ENCODE peak calls at places on chromosomes 5 and 9, in four cellular contexts. S is IMR-90, Y is mesendoderm, C is H1. F is an unnamed sample.

GRCh38 chr5:116577064-116577788 is 2.6 kb upstream of the SEMA6A start:
- DNase-seq in C (no peak), Y (peak), S (no peak), F (no peak)

GRCh38 chr5:60699549-60700346 is at the start of gene DEPDC1B:
- DNase-seq in C (peak), Y (peak), S (peak), F (peak)

GRCh38 chr5:86679529-86679928 is 61.8 kb downstream of the COX7C start:
- DNase-seq in S (peak), C (no peak), Y (peak), F (no peak)

GRCh38 chr5:181120311-181120710 is 10.7 kb downstream of the OR2V1 start:
- DNase-seq in S (peak), Y (no peak), C (no peak), F (no peak)

GRCh38 chr5:15620501-15620900 is 120.5 kb downstream of the FBXL7 start:
- DNase-seq in S (peak), Y (no peak), C (no peak), F (no peak)

GRCh38 chr5:134100283-134101011 is 14.0 kb upstream of the TCF7 start:
- DNase-seq in C (peak), Y (peak), S (peak), F (peak)

GRCh38 chr5:140202078-140202477 is 27.1 kb downstream of the CYSTM1 start:
- DNase-seq in Y (no peak), S (peak), C (no peak), F (no peak)

GRCh38 chr9:131271506-131271931 is 4.8 kb downstream of the FAM78A start:
- DNase-seq in S (no peak), C (no peak), Y (no peak), F (no peak)

GRCh38 chr9:37033753-37034319 is at the start of gene PAX5:
- DNase-seq in S (no peak), Y (no peak), C (no peak), F (no peak)

GRCh38 chr5:102554092-102554491 is 55.3 kb upstream of the SLCO6A1 start:
- DNase-seq in S (no peak), Y (peak), C (no peak), F (no peak)

GRCh38 chr5:109740329-109740728 is 50.6 kb downstream of the MAN2A1 start:
- DNase-seq in C (no peak), Y (peak), S (peak), F (peak)

GRCh38 chr5:177468329-177469058 is 4.9 kb downstream of the DBN1 start:
- DNase-seq in Y (peak), S (peak), C (no peak), F (no peak)

GRCh38 chr9:33498387-33498786 is 24.7 kb upstream of the NOL6 start:
- DNase-seq in Y (no peak), C (no peak), S (peak), F (no peak)

GRCh38 chr5:2255915-2256645 is 373.4 kb upstream of the IRX4 start:
- DNase-seq in Y (no peak), C (no peak), S (no peak), F (no peak)

GRCh38 chr5:74201334-74202081 is 439.0 kb downstream of the ENC1 start:
- DNase-seq in Y (no peak), S (peak), C (no peak), F (no peak)

GRCh38 chr5:143836161-143836725 is 24.3 kb downstream of the HMHB1 start:
- DNase-seq in Y (no peak), C (no peak), S (no peak), F (no peak)

GRCh38 chr9:137064027-137064879 is 6.1 kb downstream of the SAPCD2 start:
- DNase-seq in Y (no peak), C (peak), S (no peak), F (peak)

GRCh38 chr5:21810737-21811316 is 1042.3 kb downstream of the CDH12 start:
- DNase-seq in S (peak), C (no peak), Y (peak), F (no peak)

GRCh38 chr9:99720455-99721050 is 101.1 kb upstream of the NR4A3 start:
- DNase-seq in S (peak), C (no peak), Y (no peak), F (no peak)

GRCh38 chr9:81620009-81620405 is 69.3 kb downstream of the TLE1 start:
- DNase-seq in C (no peak), S (no peak), Y (no peak), F (no peak)
- H4K5ac ChIP-seq in C (no peak), S (peak), Y (no peak), F (no peak)

GRCh38 chr5:159199780-159200179 is 9.6 kb downstream of the RNF145 start:
- DNase-seq in S (no peak), C (no peak), Y (no peak), F (no peak)
- H3K4me2 ChIP-seq in S (no peak), C (no peak), Y (no peak), F (no peak)

GRCh38 chr9:107761307-107761706 is 271.7 kb upstream of the KLF4 start:
- DNase-seq in S (no peak), Y (no peak), C (no peak), F (no peak)

GRCh38 chr9:107760469-107761242 is 271.1 kb upstream of the KLF4 start:
- DNase-seq in S (no peak), C (no peak), Y (no peak), F (no peak)

GRCh38 chr9:107756091-107756490 is 266.5 kb upstream of the KLF4 start:
- DNase-seq in S (no peak), C (no peak), Y (no peak), F (no peak)

GRCh38 chr9:107759009-107759822 is 269.6 kb upstream of the KLF4 start:
- DNase-seq in Y (no peak), C (no peak), S (no peak), F (no peak)

GRCh38 chr9:107759823-107760166 is 270.2 kb upstream of the KLF4 start:
- DNase-seq in S (no peak), C (no peak), Y (no peak), F (no peak)
- H4K5ac ChIP-seq in S (no peak), C (no peak), Y (no peak), F (no peak)

GRCh38 chr5:156716981-156717380 is 133.1 kb upstream of the PPP1R2B start:
- DNase-seq in C (no peak), S (no peak), Y (peak), F (no peak)
- H3K4me2 ChIP-seq in C (no peak), S (no peak), Y (no peak), F (no peak)

DNA sequence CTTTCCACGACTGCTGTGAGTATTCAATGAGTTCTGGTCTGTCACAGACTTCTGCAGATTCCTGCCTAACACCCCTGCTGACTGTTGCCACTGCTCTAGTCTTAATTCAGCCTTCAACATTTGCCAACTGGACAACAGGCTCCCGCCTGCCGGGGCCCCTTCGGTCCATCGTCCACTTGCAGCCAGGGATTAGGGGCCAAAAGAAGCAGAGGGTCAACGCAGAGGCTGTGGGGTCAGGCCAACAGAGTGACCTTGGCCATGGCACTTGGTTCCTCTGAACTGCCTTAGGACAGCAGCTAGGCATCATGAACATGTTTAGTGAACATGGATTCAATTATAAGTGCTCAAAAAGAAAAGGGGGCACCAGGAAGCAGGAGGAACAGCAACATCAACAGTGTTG is 28.7 kb downstream of the MORN5 start:
- DNase-seq in Y (no peak), C (no peak), S (no peak), F (no peak)
- H4K5ac ChIP-seq in Y (no peak), C (no peak), S (no peak), F (no peak)

F was measured in H9.